ENCODE peak calls at places on chromosomes 2 and 18, in five cellular contexts. C is cardiac muscle cell, E is transverse colon, B is astrocyte of the spinal cord, A is fibroblast of pulmonary artery. Y is an unnamed sample.

GRCh38 chr18:12948055-12948804 is 419 bp downstream of the SEH1L start:
- DNase-seq in C (peak), E (peak), B (peak), A (peak), Y (peak)

GRCh38 chr2:134177351-134177931 is 76.4 kb upstream of the MGAT5 start:
- DNase-seq in C (no peak), E (no peak), B (peak), A (peak), Y (no peak)

GRCh38 chr2:167487728-167488127 is 599.4 kb downstream of the XIRP2 start:
- DNase-seq in C (no peak), E (no peak), B (no peak), A (no peak), Y (no peak)

GRCh38 chr2:216754812-216755211 is 59.5 kb upstream of the IGFBP5 start:
- DNase-seq in C (no peak), E (no peak), B (no peak), A (no peak), Y (no peak)

GRCh38 chr2:20930928-20931327 is 108.0 kb upstream of the LDAH start:
- DNase-seq in C (peak), E (no peak), B (peak), A (peak), Y (no peak)

GRCh38 chr2:218245214-218245613 is 15.6 kb upstream of the GPBAR1 start:
- DNase-seq in C (no peak), E (no peak), B (no peak), A (no peak), Y (no peak)

GRCh38 chr2:135948642-135949355 is 36.6 kb downstream of the DARS1 start:
- DNase-seq in C (peak), E (no peak), B (peak), A (peak), Y (no peak)

GRCh38 chr18:23825978-23826405 is 136.7 kb downstream of the LAMA3 start:
- DNase-seq in C (peak), E (peak), B (peak), A (peak), Y (peak)

GRCh38 chr2:235550946-235551345 is 57.1 kb downstream of the AGAP1 start:
- DNase-seq in C (no peak), E (no peak), B (no peak), A (no peak), Y (no peak)

GRCh38 chr2:27115485-27115884 is 3.4 kb downstream of the CGREF1 start:
- DNase-seq in C (no peak), E (no peak), B (no peak), A (no peak), Y (no peak)

GRCh38 chr2:232339121-232340081 is 39.1 kb upstream of the ALPP start:
- DNase-seq in C (no peak), E (no peak), B (no peak), A (no peak), Y (no peak)

GRCh38 chr2:177254433-177255226 is 9.9 kb downstream of the NFE2L2 start:
- DNase-seq in C (peak), E (peak), B (no peak), A (peak), Y (no peak)

GRCh38 chr2:85470850-85471800 is 52.6 kb downstream of the SH2D6 start:
- DNase-seq in C (no peak), E (peak), B (no peak), A (no peak), Y (no peak)

GRCh38 chr2:150644298-150645067 is 157.0 kb upstream of the RND3 start:
- DNase-seq in C (peak), E (no peak), B (peak), A (peak), Y (no peak)

GRCh38 chr2:71129114-71129890 is 727 bp downstream of the MCEE start:
- DNase-seq in C (peak), E (no peak), B (peak), A (peak), Y (no peak)

GRCh38 chr2:48341556-48342133 is 188.3 kb upstream of the STON1 start:
- DNase-seq in C (no peak), E (no peak), B (no peak), A (no peak), Y (no peak)

GRCh38 chr2:128469203-128469602 is 150.5 kb upstream of the HS6ST1 start:
- DNase-seq in C (no peak), E (no peak), B (no peak), A (no peak), Y (no peak)
- TF ChIP-seq CTCF in C (peak), E (no peak), B (peak), A (peak), Y (peak)

DNA sequence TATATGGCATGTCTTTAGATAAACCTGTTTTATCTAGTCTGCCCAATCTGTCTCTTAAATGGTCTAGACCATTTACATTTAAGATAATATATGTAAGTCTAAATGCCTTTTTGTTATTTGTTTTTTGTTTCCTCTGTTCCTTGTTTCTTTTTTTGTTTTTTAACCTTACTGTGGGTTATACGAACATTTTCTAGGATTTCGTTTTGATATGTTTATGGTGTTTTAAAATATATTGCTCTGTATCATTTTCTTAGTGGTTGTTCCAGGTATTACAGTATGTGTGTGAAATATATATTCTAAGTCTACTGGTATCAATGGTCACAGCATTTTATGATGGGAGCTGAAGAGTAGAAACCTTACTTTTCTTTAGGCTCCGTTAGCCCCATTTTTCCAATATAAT is 13.4 kb downstream of the BCL2L11 start:
- DNase-seq in C (no peak), E (no peak), B (no peak), A (no peak), Y (no peak)
- TF ChIP-seq CTCF in C (no peak), E (peak), B (no peak), A (peak), Y (no peak)

GRCh38 chr2:147045113-147045512 is 799.7 kb upstream of the ACVR2A start:
- DNase-seq in C (peak), E (peak), B (peak), A (peak), Y (peak)

GRCh38 chr2:147051248-147051647 is 793.6 kb upstream of the ACVR2A start:
- DNase-seq in C (peak), E (no peak), B (no peak), A (peak), Y (no peak)

GRCh38 chr2:147051814-147052213 is 793.0 kb upstream of the ACVR2A start:
- DNase-seq in C (no peak), E (no peak), B (no peak), A (no peak), Y (no peak)

GRCh38 chr2:147046473-147046872 is 798.4 kb upstream of the ACVR2A start:
- DNase-seq in C (no peak), E (no peak), B (no peak), A (no peak), Y (no peak)

GRCh38 chr2:147049888-147050446 is 794.9 kb upstream of the ACVR2A start:
- DNase-seq in C (no peak), E (no peak), B (peak), A (no peak), Y (no peak)
- TF ChIP-seq CTCF in C (no peak), E (no peak), B (no peak), A (no peak), Y (no peak)

GRCh38 chr2:38581193-38582147 is 21.3 kb downstream of the HNRNPLL start:
- DNase-seq in C (peak), E (peak), B (peak), A (peak), Y (no peak)
- TF ChIP-seq CTCF in C (peak), E (peak), B (peak), A (peak), Y (peak)

DNA sequence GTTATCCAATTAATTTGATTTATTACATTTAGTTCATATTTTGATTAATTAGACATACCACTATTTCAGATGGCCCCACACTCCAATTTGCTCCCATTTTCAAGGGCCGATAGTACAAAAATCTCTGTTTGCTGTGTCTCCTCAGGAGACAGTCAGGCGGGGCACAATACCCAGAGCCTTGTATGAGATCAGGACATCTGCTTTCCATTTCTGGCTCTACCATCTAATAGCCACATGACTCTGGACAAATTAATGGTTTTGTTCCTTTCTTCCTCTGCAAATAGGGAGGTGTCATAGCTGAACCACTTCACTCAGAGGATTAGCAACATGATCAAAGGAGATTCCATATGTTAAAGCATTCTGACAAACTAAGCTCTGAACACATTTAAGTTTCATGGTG is 602.1 kb upstream of the SYT4 start:
- DNase-seq in C (no peak), E (no peak), B (no peak), A (no peak), Y (no peak)
- TF ChIP-seq CTCF in C (no peak), E (no peak), B (no peak), A (no peak), Y (no peak)

DNA sequence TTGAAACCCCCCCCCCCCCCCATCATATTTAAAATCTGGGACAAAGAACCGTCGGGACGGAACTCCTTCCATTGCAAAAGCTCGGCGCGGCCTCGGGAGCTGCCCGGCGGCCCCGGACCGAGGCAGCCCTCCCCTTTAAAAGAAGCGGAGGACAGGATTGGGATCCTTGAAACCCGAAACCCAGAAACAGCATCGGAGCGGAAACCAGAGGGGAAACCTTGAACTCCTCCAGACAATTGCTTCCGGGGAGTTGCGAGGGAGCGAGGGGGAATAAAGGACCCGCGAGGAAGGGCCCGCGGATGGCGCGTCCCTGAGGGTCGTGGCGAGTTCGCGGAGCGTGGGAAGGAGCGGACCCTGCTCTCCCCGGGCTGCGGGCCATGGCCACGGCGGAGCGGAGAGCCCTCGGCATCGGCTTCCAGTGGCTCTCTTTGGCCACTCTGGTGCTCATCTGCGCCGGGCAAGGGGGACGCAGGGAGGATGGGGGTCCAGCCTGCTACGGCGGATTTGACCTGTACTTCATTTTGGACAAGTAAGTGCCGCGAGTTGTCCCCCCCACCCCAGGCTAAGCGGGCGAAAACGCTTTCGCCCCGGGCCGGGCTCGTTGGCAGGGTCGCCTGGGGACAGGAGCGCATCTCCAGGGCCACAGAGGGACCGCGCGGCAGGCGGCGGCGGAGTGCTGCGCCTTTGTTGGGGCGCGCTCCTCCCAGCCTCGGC is at the start of gene ANTXR1:
- DNase-seq in C (peak), E (peak), B (peak), A (peak), Y (no peak)
- TF ChIP-seq CTCF in C (no peak), E (peak), B (no peak), A (no peak), Y (peak)

Y was measured in LNCaP clone FGC.